ENCODE peak calls at places on chromosomes 4 and X, in six cellular contexts. G is GM12864, W is hippocampal formation, T is B cell, E is sigmoid colon, S is NCI-H1930. I is an unnamed sample.

GRCh38 chr4:16029886-16030285 is 53.9 kb downstream of the PROM1 start:
- DNase-seq in W (no peak), G (no peak), T (no peak), S (no peak), E (no peak), I (no peak)

GRCh38 chr4:94548571-94548970 is 96.8 kb downstream of the PDLIM5 start:
- DNase-seq in G (no peak), E (no peak), T (no peak), W (no peak), S (no peak), I (no peak)

GRCh38 chr4:88158360-88159136 is at the start of gene ABCG2:
- DNase-seq in G (no peak), S (peak), W (no peak), T (peak), E (no peak), I (no peak)

GRCh38 chrX:45806410-45807121 is 605.9 kb upstream of the DIPK2B start:
- DNase-seq in W (no peak), E (no peak), T (peak), G (no peak), S (no peak), I (no peak)

GRCh38 chr4:59553739-59554126 is 1646.4 kb upstream of the ADGRL3 start:
- DNase-seq in S (no peak), E (no peak), W (no peak), G (no peak), T (no peak), I (no peak)

GRCh38 chr4:172842759-172843158 is 325.9 kb upstream of the GALNT7 start:
- DNase-seq in S (no peak), W (no peak), G (no peak), T (no peak), E (no peak), I (no peak)

GRCh38 chr4:22313974-22314373 is 201.9 kb downstream of the ADGRA3 start:
- DNase-seq in W (no peak), G (no peak), T (no peak), S (no peak), E (no peak), I (no peak)

GRCh38 chrX:80511969-80512760 is 91.9 kb downstream of the TENT5D start:
- DNase-seq in T (no peak), S (no peak), G (no peak), E (no peak), W (no peak), I (no peak)

GRCh38 chrX:134423606-134424005 is 36.4 kb upstream of the HPRT1 start:
- DNase-seq in W (no peak), G (no peak), T (no peak), S (no peak), E (no peak), I (no peak)

GRCh38 chrX:127574829-127575228 is 477.4 kb downstream of the ACTRT1 start:
- DNase-seq in W (no peak), G (no peak), E (no peak), S (no peak), T (no peak), I (no peak)

GRCh38 chrX:71911731-71912050 is 1.0 kb downstream of the NHSL2 start:
- DNase-seq in T (no peak), G (no peak), E (peak), W (no peak), S (no peak), I (no peak)

GRCh38 chr4:147831452-147832192 is 99.7 kb downstream of the ARHGAP10 start:
- DNase-seq in E (peak), G (no peak), T (no peak), W (no peak), S (no peak), I (no peak)

GRCh38 chr4:24770111-24770584 is 25.2 kb upstream of the SOD3 start:
- DNase-seq in G (peak), E (no peak), S (no peak), T (no peak), W (no peak), I (no peak)

GRCh38 chrX:37302569-37302968 is 46.6 kb upstream of the PRRG1 start:
- DNase-seq in T (no peak), W (no peak), G (no peak), E (no peak), S (no peak), I (no peak)

GRCh38 chrX:45903781-45904201 is 641.4 kb downstream of the ZNF674 start:
- DNase-seq in E (no peak), W (no peak), S (no peak), G (no peak), T (no peak), I (no peak)

GRCh38 chr4:94399277-94399676 is 52.5 kb upstream of the PDLIM5 start:
- DNase-seq in G (no peak), W (no peak), E (no peak), S (no peak), T (no peak), I (no peak)